ENCODE peak calls at places on chromosomes 4 and X, in seven cellular contexts. W, T, G, Y, R, N and J are unnamed samples.

GRCh38 chr4:73234712-73235111 is 23.9 kb downstream of the ANKRD17 start:
- DNase-seq in W (no peak), T (no peak), G (no peak), Y (peak), R (no peak), N (no peak), J (no peak)

GRCh38 chrX:154115071-154115470 is 17.6 kb upstream of the MECP2 start:
- DNase-seq in W (no peak), T (no peak), G (no peak), Y (no peak), R (no peak), N (no peak), J (no peak)

GRCh38 chr4:75338352-75338880 is 175.8 kb downstream of the RCHY1 start:
- DNase-seq in W (no peak), T (no peak), G (no peak), Y (no peak), R (no peak), N (no peak), J (no peak)

GRCh38 chrX:38558681-38559080 is 2.7 kb upstream of the TSPAN7 start:
- DNase-seq in W (no peak), T (no peak), G (no peak), Y (peak), R (peak), N (no peak), J (no peak)

GRCh38 chr4:87420431-87420830 is 1.9 kb upstream of the NUDT9 start:
- DNase-seq in W (no peak), T (no peak), G (no peak), Y (no peak), R (no peak), N (no peak), J (no peak)

GRCh38 chrX:97398030-97398551 is 514.4 kb downstream of the RPA4 start:
- DNase-seq in W (peak), T (no peak), G (no peak), Y (peak), R (no peak), N (no peak), J (no peak)

GRCh38 chr4:113760094-113760851 is 1.3 kb downstream of the CAMK2D start:
- DNase-seq in W (peak), T (peak), G (no peak), Y (peak), R (no peak), N (peak), J (peak)

GRCh38 chr4:109067509-109068205 is 234.8 kb downstream of the COL25A1 start:
- DNase-seq in W (peak), T (peak), G (no peak), Y (peak), R (no peak), N (no peak), J (peak)

GRCh38 chr4:43253511-43253910 is 361.0 kb downstream of the GRXCR1 start:
- DNase-seq in W (no peak), T (no peak), G (no peak), Y (no peak), R (no peak), N (no peak), J (no peak)

GRCh38 chr4:132003593-132003992 is 1145.5 kb upstream of the PCDH10 start:
- DNase-seq in W (no peak), T (no peak), G (no peak), Y (no peak), R (peak), N (no peak), J (no peak)

GRCh38 chr4:151674804-151675290 is 86.0 kb downstream of the GATB start:
- DNase-seq in W (peak), T (peak), G (peak), Y (peak), R (peak), N (peak), J (no peak)

GRCh38 chrX:14032383-14032782 is 2.7 kb upstream of the GEMIN8 start:
- DNase-seq in W (no peak), T (peak), G (peak), Y (peak), R (no peak), N (peak), J (no peak)

GRCh38 chr4:58138786-58139185 is 1028.6 kb upstream of the IGFBP7 start:
- DNase-seq in W (no peak), T (no peak), G (no peak), Y (no peak), R (no peak), N (no peak), J (no peak)

GRCh38 chrX:153494541-153495361 is at the start of gene BGN:
- DNase-seq in W (peak), T (peak), G (peak), Y (peak), R (no peak), N (no peak), J (peak)

GRCh38 chr4:185566425-185566824 is 31.1 kb upstream of the PDLIM3 start:
- DNase-seq in W (no peak), T (no peak), G (no peak), Y (peak), R (no peak), N (no peak), J (peak)

GRCh38 chrX:70132877-70133302 is 357 bp upstream of the IGBP1 start:
- DNase-seq in W (no peak), T (no peak), G (no peak), Y (no peak), R (no peak), N (no peak), J (no peak)

GRCh38 chr4:88958080-88958479 is 98.9 kb downstream of the FAM13A start:
- DNase-seq in W (no peak), T (no peak), G (no peak), Y (no peak), R (no peak), N (no peak), J (no peak)

GRCh38 chrX:128622296-128622695 is 570.1 kb upstream of the ACTRT1 start:
- DNase-seq in W (no peak), T (no peak), G (no peak), Y (no peak), R (no peak), N (no peak), J (no peak)

GRCh38 chrX:128616933-128617332 is 564.7 kb upstream of the ACTRT1 start:
- DNase-seq in W (no peak), T (no peak), G (no peak), Y (no peak), R (no peak), N (no peak), J (no peak)

GRCh38 chrX:128623361-128623760 is 571.2 kb upstream of the ACTRT1 start:
- DNase-seq in W (no peak), T (no peak), G (no peak), Y (no peak), R (no peak), N (no peak), J (no peak)

DNA sequence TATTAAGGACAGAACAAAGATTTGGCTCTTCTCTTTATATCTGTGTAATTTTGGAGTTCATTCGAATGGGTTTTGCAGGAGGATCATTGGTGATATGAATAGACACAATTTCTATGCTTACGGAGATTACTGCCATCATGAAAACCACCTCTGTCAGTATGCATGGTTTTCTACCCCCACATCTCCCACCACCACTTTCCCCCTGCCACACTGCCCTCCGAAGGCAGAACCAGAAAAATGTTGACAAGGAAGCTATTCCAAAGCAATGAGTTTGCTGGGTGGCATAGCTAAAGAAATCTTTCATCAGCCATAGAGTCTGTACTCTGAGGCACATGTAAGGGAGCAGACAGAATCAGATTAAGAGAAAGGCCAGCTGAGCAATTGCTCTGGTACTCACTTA is 567.3 kb upstream of the ACTRT1 start:
- DNase-seq in W (no peak), T (no peak), G (no peak), Y (no peak), R (no peak), N (no peak), J (no peak)
- TF ChIP-seq CTCF in W (no peak), T (no peak), G (no peak), Y (no peak), R (no peak), N (no peak), J (no peak)

GRCh38 chrX:23667239-23668177 is at the start of gene PRDX4:
- DNase-seq in W (peak), T (peak), G (peak), Y (peak), R (peak), N (peak), J (peak)
- TF ChIP-seq CTCF in W (no peak), T (no peak), G (no peak), Y (no peak), R (no peak), N (no peak), J (no peak)

DNA sequence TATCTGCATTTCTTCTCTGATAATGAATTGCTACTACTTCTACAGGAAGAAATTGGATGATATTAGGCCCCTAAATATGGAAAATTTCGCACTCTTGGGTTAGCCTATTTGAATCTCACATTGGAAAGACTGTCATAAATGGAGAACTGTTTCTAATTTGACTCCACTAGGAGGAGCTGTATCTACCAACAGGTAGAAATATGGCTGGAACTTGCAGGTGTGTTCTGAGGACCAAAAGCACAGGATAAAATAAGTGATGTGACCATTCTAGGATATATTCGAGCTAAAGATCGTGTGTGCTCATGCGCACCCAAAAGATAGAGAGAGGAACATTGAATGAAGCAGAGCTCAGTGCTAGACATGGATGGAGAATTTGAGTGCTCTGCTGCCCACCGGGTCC is 4.8 kb upstream of the NKAP start:
- DNase-seq in W (no peak), T (no peak), G (no peak), Y (no peak), R (no peak), N (no peak), J (no peak)
- TF ChIP-seq CTCF in W (peak), T (no peak), G (no peak), Y (no peak), R (peak), N (no peak), J (no peak)

GRCh38 chr4:1277667-1278335 is 11.9 kb upstream of the MAEA start:
- DNase-seq in W (no peak), T (no peak), G (no peak), Y (peak), R (no peak), N (no peak), J (no peak)
- TF ChIP-seq CTCF in W (peak), T (no peak), G (peak), Y (peak), R (peak), N (no peak), J (no peak)

GRCh38 chr4:140373328-140374129 is at the start of gene SCOC:
- DNase-seq in W (peak), T (peak), G (peak), Y (peak), R (peak), N (peak), J (peak)
- TF ChIP-seq CTCF in W (no peak), T (no peak), G (no peak), Y (no peak), R (no peak), N (no peak), J (no peak)

GRCh38 chr4:102165584-102165983 is 179.7 kb downstream of the SLC39A8 start:
- DNase-seq in W (no peak), T (no peak), G (no peak), Y (no peak), R (no peak), N (no peak), J (no peak)
- TF ChIP-seq CTCF in W (no peak), T (no peak), G (no peak), Y (no peak), R (no peak), N (no peak), J (no peak)

GRCh38 chrX:103687696-103688191 is 1.2 kb upstream of the MORF4L2 start:
- DNase-seq in W (peak), T (peak), G (peak), Y (peak), R (peak), N (peak), J (peak)

GRCh38 chrX:103686199-103687072 is at the start of gene MORF4L2:
- DNase-seq in W (peak), T (peak), G (peak), Y (peak), R (peak), N (peak), J (peak)

GRCh38 chrX:103691059-103691458 is 4.6 kb upstream of the MORF4L2 start:
- DNase-seq in W (no peak), T (no peak), G (no peak), Y (no peak), R (no peak), N (no peak), J (no peak)

GRCh38 chrX:103687073-103687695 is 685 bp upstream of the MORF4L2 start:
- DNase-seq in W (peak), T (no peak), G (peak), Y (peak), R (no peak), N (peak), J (peak)

DNA sequence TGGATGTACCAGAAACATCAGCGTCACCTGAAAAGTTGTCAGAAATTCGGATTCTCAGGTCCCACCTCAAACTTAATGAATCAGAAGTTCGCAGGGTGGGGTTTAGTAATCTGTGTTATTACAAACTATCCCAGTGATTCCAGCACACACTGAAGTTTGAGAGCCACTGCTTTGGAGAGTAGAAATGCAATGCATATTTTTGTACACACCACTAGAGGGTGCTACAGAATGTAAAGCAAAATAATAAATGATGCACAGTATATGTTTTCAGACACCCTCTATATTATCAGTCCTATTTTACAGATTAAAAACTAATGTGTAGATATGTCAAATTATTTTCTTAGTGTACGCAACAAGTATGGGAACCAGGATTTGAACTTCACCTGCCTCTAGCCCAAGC is 2.5 kb upstream of the MORF4L2 start:
- DNase-seq in W (peak), T (peak), G (no peak), Y (peak), R (no peak), N (no peak), J (no peak)
- TF ChIP-seq CTCF in W (peak), T (peak), G (peak), Y (peak), R (peak), N (peak), J (peak)